ENCODE peak calls at places on chromosomes 7 and 10, in ten cellular contexts. One of them, this sample, is unnamed.

GRCh38 chr7:63040336-63040735 is 958.3 kb upstream of the ZNF722 start:
- DNase-seq in upper lobe of right lung: no peak
- DNase-seq in fibroblast of the aortic adventitia: no peak
- DNase-seq in endothelial cell: no peak
- DNase-seq in WERI-Rb-1: no peak
- DNase-seq in neural crest cell: no peak
- DNase-seq in mesothelial cell of epicardium: no peak
- DNase-seq in GM13976: no peak
- DNase-seq in colonic mucosa: no peak
- DNase-seq in endodermal cell: no peak
- DNase-seq in this sample: no peak

GRCh38 chr10:69180525-69181204 is 631 bp downstream of the SUPV3L1 start:
- DNase-seq in upper lobe of right lung: no peak
- DNase-seq in fibroblast of the aortic adventitia: peak; percentile 16
- DNase-seq in endothelial cell: no peak
- DNase-seq in WERI-Rb-1: peak; percentile 22
- DNase-seq in neural crest cell: no peak
- DNase-seq in mesothelial cell of epicardium: no peak
- DNase-seq in GM13976: no peak
- DNase-seq in colonic mucosa: peak; percentile 18
- DNase-seq in endodermal cell: no peak
- DNase-seq in this sample: no peak

GRCh38 chr10:58477122-58477521 is 35.5 kb upstream of the BICC1 start:
- DNase-seq in upper lobe of right lung: no peak
- DNase-seq in fibroblast of the aortic adventitia: peak; percentile 93
- DNase-seq in endothelial cell: no peak
- DNase-seq in WERI-Rb-1: no peak
- DNase-seq in neural crest cell: no peak
- DNase-seq in mesothelial cell of epicardium: no peak
- DNase-seq in GM13976: no peak
- DNase-seq in colonic mucosa: no peak
- DNase-seq in endodermal cell: peak; percentile 81
- DNase-seq in this sample: no peak

GRCh38 chr10:12387561-12388210 is 38.3 kb downstream of the CAMK1D start:
- DNase-seq in upper lobe of right lung: no peak
- DNase-seq in fibroblast of the aortic adventitia: no peak
- DNase-seq in endothelial cell: no peak
- DNase-seq in WERI-Rb-1: no peak
- DNase-seq in neural crest cell: no peak
- DNase-seq in mesothelial cell of epicardium: no peak
- DNase-seq in GM13976: no peak
- DNase-seq in colonic mucosa: no peak
- DNase-seq in endodermal cell: no peak
- DNase-seq in this sample: no peak

GRCh38 chr7:18361756-18362155 is 133.8 kb upstream of the HDAC9 start:
- DNase-seq in upper lobe of right lung: no peak
- DNase-seq in fibroblast of the aortic adventitia: peak; percentile 78
- DNase-seq in endothelial cell: no peak
- DNase-seq in WERI-Rb-1: peak; percentile 13
- DNase-seq in neural crest cell: no peak
- DNase-seq in mesothelial cell of epicardium: no peak
- DNase-seq in GM13976: no peak
- DNase-seq in colonic mucosa: peak; percentile 38
- DNase-seq in endodermal cell: peak; percentile 85
- DNase-seq in this sample: no peak

GRCh38 chr7:91344248-91344647 is 80.0 kb downstream of the FZD1 start:
- DNase-seq in upper lobe of right lung: no peak
- DNase-seq in fibroblast of the aortic adventitia: no peak
- DNase-seq in endothelial cell: no peak
- DNase-seq in WERI-Rb-1: no peak
- DNase-seq in neural crest cell: no peak
- DNase-seq in mesothelial cell of epicardium: no peak
- DNase-seq in GM13976: no peak
- DNase-seq in colonic mucosa: no peak
- DNase-seq in endodermal cell: no peak
- DNase-seq in this sample: no peak

GRCh38 chr7:50153141-50153540 is 60.1 kb upstream of the ZPBP start:
- DNase-seq in upper lobe of right lung: no peak
- DNase-seq in fibroblast of the aortic adventitia: no peak
- DNase-seq in endothelial cell: no peak
- DNase-seq in WERI-Rb-1: no peak
- DNase-seq in neural crest cell: no peak
- DNase-seq in mesothelial cell of epicardium: no peak
- DNase-seq in GM13976: no peak
- DNase-seq in colonic mucosa: no peak
- DNase-seq in endodermal cell: no peak
- DNase-seq in this sample: no peak

GRCh38 chr10:69961864-69962745 is 90.5 kb upstream of the MACROH2A2 start:
- DNase-seq in upper lobe of right lung: no peak
- DNase-seq in fibroblast of the aortic adventitia: no peak
- DNase-seq in endothelial cell: no peak
- DNase-seq in WERI-Rb-1: no peak
- DNase-seq in neural crest cell: no peak
- DNase-seq in mesothelial cell of epicardium: no peak
- DNase-seq in GM13976: peak; percentile 11
- DNase-seq in colonic mucosa: peak; percentile 22
- DNase-seq in endodermal cell: no peak
- DNase-seq in this sample: no peak

GRCh38 chr7:105649727-105650381 is 68.6 kb upstream of the EFCAB10 start:
- DNase-seq in upper lobe of right lung: no peak
- DNase-seq in fibroblast of the aortic adventitia: peak; percentile 80
- DNase-seq in endothelial cell: no peak
- DNase-seq in WERI-Rb-1: no peak
- DNase-seq in neural crest cell: no peak
- DNase-seq in mesothelial cell of epicardium: no peak
- DNase-seq in GM13976: no peak
- DNase-seq in colonic mucosa: no peak
- DNase-seq in endodermal cell: no peak
- DNase-seq in this sample: no peak

GRCh38 chr7:157788573-157788972 is 451.8 kb downstream of the DNAJB6 start:
- DNase-seq in upper lobe of right lung: no peak
- DNase-seq in fibroblast of the aortic adventitia: no peak
- DNase-seq in endothelial cell: no peak
- DNase-seq in WERI-Rb-1: no peak
- DNase-seq in neural crest cell: no peak
- DNase-seq in mesothelial cell of epicardium: no peak
- DNase-seq in GM13976: no peak
- DNase-seq in colonic mucosa: no peak
- DNase-seq in endodermal cell: no peak
- DNase-seq in this sample: no peak

GRCh38 chr7:150404785-150405583 is 25.9 kb downstream of the ZNF775 start:
- DNase-seq in upper lobe of right lung: peak; percentile 94
- DNase-seq in fibroblast of the aortic adventitia: peak; percentile 86
- DNase-seq in endothelial cell: peak; percentile 89
- DNase-seq in WERI-Rb-1: peak; percentile 92
- DNase-seq in neural crest cell: peak; percentile 88
- DNase-seq in mesothelial cell of epicardium: peak; percentile 66
- DNase-seq in GM13976: peak; percentile 92
- DNase-seq in colonic mucosa: peak; percentile 91
- DNase-seq in endodermal cell: peak; percentile 94
- DNase-seq in this sample: peak; percentile 88
- TF ChIP-seq CTCF in upper lobe of right lung: peak; percentile 7
- TF ChIP-seq CTCF in fibroblast of the aortic adventitia: no peak
- TF ChIP-seq CTCF in endothelial cell: peak; percentile 24
- TF ChIP-seq CTCF in WERI-Rb-1: no peak
- TF ChIP-seq CTCF in neural crest cell: peak; percentile 11
- TF ChIP-seq CTCF in mesothelial cell of epicardium: no peak
- TF ChIP-seq CTCF in GM13976: peak; percentile 55
- TF ChIP-seq CTCF in colonic mucosa: no peak
- TF ChIP-seq CTCF in endodermal cell: peak; percentile 12
- TF ChIP-seq CTCF in this sample: peak; percentile 32

GRCh38 chr7:129433823-129434171 is 435 bp upstream of the STRIP2 start:
- DNase-seq in upper lobe of right lung: no peak
- DNase-seq in fibroblast of the aortic adventitia: no peak
- DNase-seq in endothelial cell: peak; percentile 57
- DNase-seq in WERI-Rb-1: no peak
- DNase-seq in neural crest cell: no peak
- DNase-seq in mesothelial cell of epicardium: no peak
- DNase-seq in GM13976: no peak
- DNase-seq in colonic mucosa: no peak
- DNase-seq in endodermal cell: no peak
- DNase-seq in this sample: no peak
- TF ChIP-seq CTCF in upper lobe of right lung: no peak
- TF ChIP-seq CTCF in fibroblast of the aortic adventitia: no peak
- TF ChIP-seq CTCF in endothelial cell: no peak
- TF ChIP-seq CTCF in WERI-Rb-1: peak; percentile 37
- TF ChIP-seq CTCF in neural crest cell: peak; percentile 51
- TF ChIP-seq CTCF in mesothelial cell of epicardium: no peak
- TF ChIP-seq CTCF in GM13976: no peak
- TF ChIP-seq CTCF in colonic mucosa: no peak
- TF ChIP-seq CTCF in endodermal cell: peak; percentile 66
- TF ChIP-seq CTCF in this sample: no peak

GRCh38 chr7:20748853-20749252 is 37.8 kb downstream of the SP8 start:
- DNase-seq in upper lobe of right lung: no peak
- DNase-seq in fibroblast of the aortic adventitia: no peak
- DNase-seq in endothelial cell: no peak
- DNase-seq in WERI-Rb-1: no peak
- DNase-seq in neural crest cell: no peak
- DNase-seq in mesothelial cell of epicardium: no peak
- DNase-seq in GM13976: no peak
- DNase-seq in colonic mucosa: no peak
- DNase-seq in endodermal cell: no peak
- DNase-seq in this sample: no peak

GRCh38 chr7:20745716-20746115 is 41.0 kb downstream of the SP8 start:
- DNase-seq in upper lobe of right lung: no peak
- DNase-seq in fibroblast of the aortic adventitia: no peak
- DNase-seq in endothelial cell: no peak
- DNase-seq in WERI-Rb-1: peak; percentile 20
- DNase-seq in neural crest cell: no peak
- DNase-seq in mesothelial cell of epicardium: no peak
- DNase-seq in GM13976: no peak
- DNase-seq in colonic mucosa: no peak
- DNase-seq in endodermal cell: peak; percentile 68
- DNase-seq in this sample: no peak

GRCh38 chr7:20742913-20743312 is 43.8 kb downstream of the SP8 start:
- DNase-seq in upper lobe of right lung: no peak
- DNase-seq in fibroblast of the aortic adventitia: no peak
- DNase-seq in endothelial cell: no peak
- DNase-seq in WERI-Rb-1: no peak
- DNase-seq in neural crest cell: no peak
- DNase-seq in mesothelial cell of epicardium: no peak
- DNase-seq in GM13976: no peak
- DNase-seq in colonic mucosa: no peak
- DNase-seq in endodermal cell: no peak
- DNase-seq in this sample: no peak

GRCh38 chr7:20741801-20742200 is 44.9 kb downstream of the SP8 start:
- DNase-seq in upper lobe of right lung: no peak
- DNase-seq in fibroblast of the aortic adventitia: no peak
- DNase-seq in endothelial cell: no peak
- DNase-seq in WERI-Rb-1: no peak
- DNase-seq in neural crest cell: no peak
- DNase-seq in mesothelial cell of epicardium: no peak
- DNase-seq in GM13976: no peak
- DNase-seq in colonic mucosa: no peak
- DNase-seq in endodermal cell: no peak
- DNase-seq in this sample: no peak

GRCh38 chr7:20744913-20745587 is 41.6 kb downstream of the SP8 start:
- DNase-seq in upper lobe of right lung: no peak
- DNase-seq in fibroblast of the aortic adventitia: peak; percentile 0
- DNase-seq in endothelial cell: no peak
- DNase-seq in WERI-Rb-1: no peak
- DNase-seq in neural crest cell: no peak
- DNase-seq in mesothelial cell of epicardium: no peak
- DNase-seq in GM13976: no peak
- DNase-seq in colonic mucosa: no peak
- DNase-seq in endodermal cell: no peak
- DNase-seq in this sample: no peak
- TF ChIP-seq CTCF in upper lobe of right lung: no peak
- TF ChIP-seq CTCF in fibroblast of the aortic adventitia: no peak
- TF ChIP-seq CTCF in endothelial cell: no peak
- TF ChIP-seq CTCF in WERI-Rb-1: no peak
- TF ChIP-seq CTCF in neural crest cell: no peak
- TF ChIP-seq CTCF in mesothelial cell of epicardium: no peak
- TF ChIP-seq CTCF in GM13976: no peak
- TF ChIP-seq CTCF in colonic mucosa: no peak
- TF ChIP-seq CTCF in endodermal cell: peak; percentile 59
- TF ChIP-seq CTCF in this sample: peak; percentile 7

GRCh38 chr7:15016315-15016667 is 113.7 kb upstream of the DGKB start:
- DNase-seq in upper lobe of right lung: no peak
- DNase-seq in fibroblast of the aortic adventitia: no peak
- DNase-seq in endothelial cell: no peak
- DNase-seq in WERI-Rb-1: no peak
- DNase-seq in neural crest cell: no peak
- DNase-seq in mesothelial cell of epicardium: no peak
- DNase-seq in GM13976: no peak
- DNase-seq in colonic mucosa: no peak
- DNase-seq in endodermal cell: no peak
- DNase-seq in this sample: no peak
- TF ChIP-seq CTCF in upper lobe of right lung: no peak
- TF ChIP-seq CTCF in fibroblast of the aortic adventitia: no peak
- TF ChIP-seq CTCF in endothelial cell: peak; percentile 17
- TF ChIP-seq CTCF in WERI-Rb-1: no peak
- TF ChIP-seq CTCF in neural crest cell: peak; percentile 45
- TF ChIP-seq CTCF in mesothelial cell of epicardium: no peak
- TF ChIP-seq CTCF in GM13976: no peak
- TF ChIP-seq CTCF in colonic mucosa: no peak
- TF ChIP-seq CTCF in endodermal cell: peak; percentile 19
- TF ChIP-seq CTCF in this sample: no peak

GRCh38 chr10:61464461-61465215 is 11.5 kb upstream of the TMEM26 start:
- DNase-seq in upper lobe of right lung: no peak
- DNase-seq in fibroblast of the aortic adventitia: peak; percentile 71
- DNase-seq in endothelial cell: no peak
- DNase-seq in WERI-Rb-1: no peak
- DNase-seq in neural crest cell: no peak
- DNase-seq in mesothelial cell of epicardium: no peak
- DNase-seq in GM13976: no peak
- DNase-seq in colonic mucosa: no peak
- DNase-seq in endodermal cell: no peak
- DNase-seq in this sample: no peak

GRCh38 chr10:61460835-61461234 is 7.7 kb upstream of the TMEM26 start:
- DNase-seq in upper lobe of right lung: no peak
- DNase-seq in fibroblast of the aortic adventitia: no peak
- DNase-seq in endothelial cell: no peak
- DNase-seq in WERI-Rb-1: no peak
- DNase-seq in neural crest cell: no peak
- DNase-seq in mesothelial cell of epicardium: no peak
- DNase-seq in GM13976: no peak
- DNase-seq in colonic mucosa: no peak
- DNase-seq in endodermal cell: no peak
- DNase-seq in this sample: no peak

GRCh38 chr10:61465807-61466425 is 12.7 kb upstream of the TMEM26 start:
- DNase-seq in upper lobe of right lung: no peak
- DNase-seq in fibroblast of the aortic adventitia: peak; percentile 25
- DNase-seq in endothelial cell: no peak
- DNase-seq in WERI-Rb-1: peak; percentile 18
- DNase-seq in neural crest cell: no peak
- DNase-seq in mesothelial cell of epicardium: no peak
- DNase-seq in GM13976: no peak
- DNase-seq in colonic mucosa: no peak
- DNase-seq in endodermal cell: no peak
- DNase-seq in this sample: no peak

GRCh38 chr10:61463035-61463909 is 10.1 kb upstream of the TMEM26 start:
- DNase-seq in upper lobe of right lung: no peak
- DNase-seq in fibroblast of the aortic adventitia: peak; percentile 98
- DNase-seq in endothelial cell: no peak
- DNase-seq in WERI-Rb-1: no peak
- DNase-seq in neural crest cell: no peak
- DNase-seq in mesothelial cell of epicardium: no peak
- DNase-seq in GM13976: no peak
- DNase-seq in colonic mucosa: no peak
- DNase-seq in endodermal cell: no peak
- DNase-seq in this sample: no peak

DNA sequence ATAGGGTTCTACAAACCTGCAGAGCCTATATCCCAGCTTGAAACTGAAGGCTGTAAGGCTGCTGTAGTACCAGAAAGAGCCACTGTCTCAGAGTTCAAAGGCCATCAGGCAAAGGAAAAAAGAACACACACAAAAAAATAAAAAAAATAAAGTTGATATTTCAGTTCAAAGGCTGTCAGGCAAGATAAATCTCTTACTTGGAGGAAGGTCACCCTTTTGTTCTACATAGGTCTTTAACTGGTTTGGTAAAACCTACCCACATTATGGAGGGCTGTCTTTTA is 12.0 kb upstream of the TMEM26 start:
- DNase-seq in upper lobe of right lung: no peak
- DNase-seq in fibroblast of the aortic adventitia: no peak
- DNase-seq in endothelial cell: no peak
- DNase-seq in WERI-Rb-1: no peak
- DNase-seq in neural crest cell: no peak
- DNase-seq in mesothelial cell of epicardium: no peak
- DNase-seq in GM13976: no peak
- DNase-seq in colonic mucosa: no peak
- DNase-seq in endodermal cell: no peak
- DNase-seq in this sample: no peak
- TF ChIP-seq CTCF in upper lobe of right lung: no peak
- TF ChIP-seq CTCF in fibroblast of the aortic adventitia: peak; percentile 29
- TF ChIP-seq CTCF in endothelial cell: no peak
- TF ChIP-seq CTCF in WERI-Rb-1: no peak
- TF ChIP-seq CTCF in neural crest cell: no peak
- TF ChIP-seq CTCF in mesothelial cell of epicardium: no peak
- TF ChIP-seq CTCF in GM13976: no peak
- TF ChIP-seq CTCF in colonic mucosa: no peak
- TF ChIP-seq CTCF in endodermal cell: peak; percentile 9
- TF ChIP-seq CTCF in this sample: no peak

This sample was measured in D721Med.